ENCODE peak calls at places on chromosomes 7 and 10, in seven cellular contexts. B is esophagus muscularis mucosa, P is kidney, G is colonic mucosa, N is IMR-90, T is uterus, H is ascending aorta. M is an unnamed sample. For H3K4me1, the result is how much of the 10 kb centered on the place peaks cover.

GRCh38 chr7:92680458-92680857 is 90.3 kb upstream of the FAM133B start:
- DNase-seq in B (no peak), P (no peak), G (no peak), N (peak), T (no peak), H (no peak), M (peak)

GRCh38 chr7:116715087-116715486 is 43.1 kb downstream of the MET start:
- DNase-seq in B (no peak), P (no peak), G (no peak), N (peak), T (no peak), H (no peak), M (no peak)

GRCh38 chr10:95513941-95514392 is 47.2 kb downstream of the SORBS1 start:
- DNase-seq in B (no peak), P (no peak), G (no peak), N (peak), T (peak), H (peak), M (no peak)

GRCh38 chr7:140440593-140440992 is 36.7 kb downstream of the RAB19 start:
- DNase-seq in B (no peak), P (no peak), G (no peak), N (peak), T (no peak), H (no peak), M (no peak)

GRCh38 chr7:150404172-150404784 is 25.1 kb downstream of the ZNF775 start:
- DNase-seq in B (no peak), P (peak), G (no peak), N (no peak), T (no peak), H (peak), M (no peak)

GRCh38 chr7:114481995-114482394 is 67.4 kb downstream of the FOXP2 start:
- DNase-seq in B (no peak), P (no peak), G (no peak), N (peak), T (no peak), H (no peak), M (no peak)

GRCh38 chr7:16694806-16695205 is 48.8 kb downstream of the BZW2 start:
- DNase-seq in B (no peak), P (no peak), G (no peak), N (no peak), T (no peak), H (no peak), M (no peak)

GRCh38 chr7:63043657-63044543 is 954.7 kb upstream of the ZNF722 start:
- DNase-seq in B (no peak), P (no peak), G (no peak), N (no peak), T (no peak), H (no peak), M (peak)

GRCh38 chr10:34760606-34761005 is 54.5 kb downstream of the PARD3 start:
- DNase-seq in B (no peak), P (no peak), G (no peak), N (peak), T (no peak), H (no peak), M (no peak)

GRCh38 chr10:113431807-113432206 is 121.0 kb upstream of the HABP2 start:
- DNase-seq in B (no peak), P (no peak), G (no peak), N (no peak), T (no peak), H (no peak), M (no peak)

GRCh38 chr7:137891016-137891655 is 44.4 kb upstream of the DGKI start:
- DNase-seq in B (no peak), P (no peak), G (no peak), N (no peak), T (no peak), H (no peak), M (peak)

GRCh38 chr7:137900137-137900536 is 53.4 kb upstream of the DGKI start:
- DNase-seq in B (no peak), P (no peak), G (no peak), N (no peak), T (no peak), H (no peak), M (no peak)

GRCh38 chr7:137898839-137899681 is 52.3 kb upstream of the DGKI start:
- DNase-seq in B (no peak), P (peak), G (peak), N (peak), T (peak), H (peak), M (peak)

GRCh38 chr7:137893143-137893742 is 46.5 kb upstream of the DGKI start:
- DNase-seq in B (no peak), P (no peak), G (no peak), N (no peak), T (no peak), H (no peak), M (peak)

GRCh38 chr7:137895301-137896201 is 48.8 kb upstream of the DGKI start:
- DNase-seq in B (no peak), P (no peak), G (no peak), N (no peak), T (no peak), H (no peak), M (no peak)
- H3K4me1 ChIP-seq in B (under half), P (under half), G (under half), N (under half), T (under half), H (under half), M (half or more)

GRCh38 chr7:47454066-47454950 is 127.6 kb downstream of the TNS3 start:
- DNase-seq in B (no peak), P (no peak), G (no peak), N (peak), T (no peak), H (no peak), M (no peak)
- H3K4me1 ChIP-seq in B (under half), P (half or more), G (under half), N (under half), T (under half), H (under half), M (under half)

DNA sequence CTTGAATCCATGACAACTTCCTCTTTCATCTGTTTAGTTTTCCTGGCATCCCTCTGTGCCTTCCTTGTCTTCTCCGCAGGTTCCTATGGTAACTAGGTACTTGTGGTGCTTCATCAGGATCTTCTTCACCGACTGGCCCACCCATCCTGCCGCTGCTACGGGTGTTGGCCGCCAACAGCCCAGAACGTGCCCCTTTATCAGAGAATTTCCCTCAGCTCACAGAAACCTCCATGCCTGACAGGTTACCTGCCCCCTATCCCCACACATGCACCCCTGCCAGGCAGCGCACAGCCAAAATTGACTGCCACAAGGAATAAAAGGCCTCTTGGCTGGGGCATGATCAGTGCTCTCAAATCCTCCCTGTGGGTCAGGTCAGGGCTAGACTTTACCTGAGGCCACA is 27.9 kb upstream of the PPIF start:
- DNase-seq in B (no peak), P (peak), G (no peak), N (no peak), T (no peak), H (no peak), M (no peak)
- H3K4me1 ChIP-seq in B (under half), P (under half), G (under half), N (under half), T (under half), H (under half), M (under half)

GRCh38 chr7:20197125-20197524 is 20.1 kb downstream of the MACC1 start:
- DNase-seq in B (no peak), P (no peak), G (no peak), N (peak), T (no peak), H (no peak), M (no peak)

GRCh38 chr7:20197837-20198236 is 19.3 kb downstream of the MACC1 start:
- DNase-seq in B (no peak), P (no peak), G (no peak), N (no peak), T (no peak), H (no peak), M (no peak)

GRCh38 chr7:20193242-20193777 is 23.9 kb downstream of the MACC1 start:
- DNase-seq in B (no peak), P (no peak), G (no peak), N (peak), T (no peak), H (no peak), M (no peak)

GRCh38 chr7:20193873-20194272 is 23.3 kb downstream of the MACC1 start:
- DNase-seq in B (no peak), P (no peak), G (no peak), N (no peak), T (no peak), H (no peak), M (no peak)

GRCh38 chr7:20194586-20194985 is 22.6 kb downstream of the MACC1 start:
- DNase-seq in B (no peak), P (no peak), G (no peak), N (no peak), T (no peak), H (no peak), M (no peak)
- H3K4me1 ChIP-seq in B (under half), P (under half), G (under half), N (under half), T (under half), H (under half), M (under half)

DNA sequence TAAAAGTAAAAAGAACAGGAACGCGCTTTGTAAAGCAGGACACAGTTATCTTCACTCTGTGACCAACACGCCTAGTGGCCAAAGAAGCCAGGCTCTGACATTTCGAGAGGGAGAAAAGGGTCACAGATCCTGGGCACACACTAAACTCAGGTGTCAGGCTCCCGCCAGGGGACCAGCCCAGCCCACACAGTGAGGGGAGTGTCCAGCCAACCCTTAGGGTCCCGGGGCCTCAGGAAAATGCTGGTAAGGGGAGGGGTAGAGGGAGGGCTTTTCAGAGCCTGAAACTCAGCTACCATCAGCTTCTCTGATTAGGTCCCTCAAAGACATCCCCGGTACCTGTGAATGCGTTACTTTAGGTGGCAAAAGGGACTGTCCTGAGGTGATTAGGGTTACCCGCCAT is 16.6 kb downstream of the ANXA11 start:
- DNase-seq in B (no peak), P (peak), G (no peak), N (no peak), T (no peak), H (no peak), M (no peak)
- H3K4me1 ChIP-seq in B (half or more), P (under half), G (under half), N (under half), T (under half), H (under half), M (under half)

GRCh38 chr10:29865700-29866355 is 193.6 kb downstream of the JCAD start:
- DNase-seq in B (no peak), P (no peak), G (no peak), N (peak), T (no peak), H (no peak), M (no peak)

GRCh38 chr10:29860159-29860558 is 199.2 kb downstream of the JCAD start:
- DNase-seq in B (no peak), P (no peak), G (no peak), N (peak), T (no peak), H (no peak), M (no peak)

GRCh38 chr10:29861811-29862505 is 197.4 kb downstream of the JCAD start:
- DNase-seq in B (no peak), P (no peak), G (no peak), N (no peak), T (no peak), H (no peak), M (no peak)

GRCh38 chr10:29866356-29866755 is 193.0 kb downstream of the JCAD start:
- DNase-seq in B (no peak), P (no peak), G (no peak), N (no peak), T (no peak), H (no peak), M (no peak)

GRCh38 chr10:29862926-29863614 is 196.3 kb downstream of the JCAD start:
- DNase-seq in B (no peak), P (no peak), G (no peak), N (peak), T (no peak), H (no peak), M (no peak)
- H3K4me1 ChIP-seq in B (under half), P (under half), G (under half), N (under half), T (under half), H (under half), M (under half)

DNA sequence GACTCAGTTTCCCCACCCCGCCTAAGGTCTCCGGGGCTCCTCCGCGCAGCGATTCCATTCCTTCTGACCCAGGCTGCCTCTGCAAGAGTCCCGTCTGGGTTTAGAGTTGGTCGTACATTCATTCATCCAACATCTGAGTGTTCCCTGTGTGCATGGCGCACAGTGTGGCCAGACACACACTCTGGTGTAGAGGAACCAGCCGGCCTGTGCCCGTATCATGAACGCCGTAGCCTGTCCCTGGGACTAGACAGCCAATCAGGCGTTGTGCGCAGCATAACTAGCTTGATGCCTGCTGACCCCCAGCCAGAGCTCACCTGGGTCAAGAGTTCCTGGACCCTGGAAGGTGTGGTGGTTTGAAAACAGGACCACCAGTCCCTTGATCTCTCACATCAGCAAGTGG is 20.9 kb upstream of the PDGFA start:
- DNase-seq in B (no peak), P (no peak), G (no peak), N (no peak), T (no peak), H (no peak), M (no peak)
- H3K4me1 ChIP-seq in B (under half), P (under half), G (under half), N (under half), T (under half), H (under half), M (half or more)

DNA sequence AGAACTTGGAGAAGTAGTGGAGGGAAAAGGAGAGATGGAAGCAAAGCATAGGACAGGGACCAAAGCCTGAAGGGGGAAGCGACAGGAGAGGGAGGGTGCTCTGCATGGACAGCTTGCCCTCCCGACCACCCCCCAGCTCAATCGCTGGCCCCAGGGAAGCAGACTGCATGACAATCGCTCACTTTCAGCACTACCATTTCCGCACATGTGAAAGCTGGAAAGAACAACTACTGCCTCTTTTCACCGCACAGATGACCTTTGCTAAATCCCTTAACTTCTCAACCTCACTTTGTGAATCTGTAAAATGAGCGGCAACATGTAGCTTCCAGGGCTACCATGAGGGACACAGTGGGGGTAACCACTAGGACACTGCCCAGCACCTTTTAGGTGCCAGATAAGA is 17.1 kb downstream of the VOPP1 start:
- DNase-seq in B (no peak), P (no peak), G (peak), N (no peak), T (no peak), H (no peak), M (no peak)
- H3K4me1 ChIP-seq in B (under half), P (under half), G (under half), N (under half), T (under half), H (under half), M (under half)

GRCh38 chr7:99868246-99868645 is 8.6 kb downstream of the OR2AE1 start:
- DNase-seq in B (no peak), P (no peak), G (no peak), N (no peak), T (no peak), H (no peak), M (no peak)
- H3K4me1 ChIP-seq in B (under half), P (under half), G (under half), N (under half), T (under half), H (under half), M (under half)

M was measured in HepG2.